ENCODE peak calls at places on chromosomes 2 and 18, in five cellular contexts. One of them, this sample, is unnamed.

GRCh38 chr2:108320326-108320932 is 31.7 kb downstream of the SULT1C2 start:
- DNase-seq in T-helper 2 cell: no peak
- DNase-seq in hepatocyte: no peak
- DNase-seq in ovary: no peak
- DNase-seq in SW480: no peak
- DNase-seq in this sample: no peak

GRCh38 chr18:6427281-6427680 is 12.6 kb upstream of the L3MBTL4 start:
- DNase-seq in ovary: no peak
- DNase-seq in hepatocyte: no peak
- DNase-seq in SW480: no peak
- DNase-seq in T-helper 2 cell: no peak
- DNase-seq in this sample: no peak

GRCh38 chr2:16700566-16701259 is 35.1 kb upstream of the CYRIA start:
- DNase-seq in SW480: no peak
- DNase-seq in ovary: no peak
- DNase-seq in T-helper 2 cell: no peak
- DNase-seq in hepatocyte: no peak
- DNase-seq in this sample: no peak

GRCh38 chr2:145769053-145769716 is 1249.3 kb upstream of the ZEB2 start:
- DNase-seq in SW480: no peak
- DNase-seq in hepatocyte: no peak
- DNase-seq in T-helper 2 cell: no peak
- DNase-seq in ovary: no peak
- DNase-seq in this sample: no peak

GRCh38 chr2:39377226-39377939 is 59.7 kb downstream of the MAP4K3 start:
- DNase-seq in ovary: no peak
- DNase-seq in SW480: no peak
- DNase-seq in T-helper 2 cell: no peak
- DNase-seq in hepatocyte: peak; percentile 11
- DNase-seq in this sample: no peak

GRCh38 chr2:129849559-129850160 is 129.8 kb upstream of the RAB6C start:
- DNase-seq in ovary: no peak
- DNase-seq in SW480: peak; percentile 73
- DNase-seq in hepatocyte: peak; percentile 84
- DNase-seq in T-helper 2 cell: no peak
- DNase-seq in this sample: no peak

GRCh38 chr2:135944625-135945024 is 40.8 kb downstream of the DARS1 start:
- DNase-seq in hepatocyte: no peak
- DNase-seq in SW480: no peak
- DNase-seq in T-helper 2 cell: no peak
- DNase-seq in ovary: no peak
- DNase-seq in this sample: no peak

GRCh38 chr2:59932341-59932740 is 621.1 kb downstream of the BCL11A start:
- DNase-seq in hepatocyte: no peak
- DNase-seq in SW480: no peak
- DNase-seq in ovary: no peak
- DNase-seq in T-helper 2 cell: no peak
- DNase-seq in this sample: no peak

GRCh38 chr2:8821276-8822217 is 15.9 kb downstream of the KIDINS220 start:
- DNase-seq in hepatocyte: peak; percentile 54
- DNase-seq in T-helper 2 cell: no peak
- DNase-seq in SW480: no peak
- DNase-seq in ovary: peak; percentile 32
- DNase-seq in this sample: no peak

GRCh38 chr18:44804033-44804432 is 123.3 kb downstream of the SETBP1 start:
- DNase-seq in ovary: no peak
- DNase-seq in hepatocyte: no peak
- DNase-seq in T-helper 2 cell: no peak
- DNase-seq in SW480: no peak
- DNase-seq in this sample: no peak

GRCh38 chr2:136121511-136121910 is 3.6 kb upstream of the CXCR4 start:
- DNase-seq in ovary: no peak
- DNase-seq in hepatocyte: no peak
- DNase-seq in SW480: no peak
- DNase-seq in T-helper 2 cell: no peak
- DNase-seq in this sample: no peak

GRCh38 chr2:187206071-187206470 is 242.0 kb downstream of the CALCRL start:
- DNase-seq in T-helper 2 cell: no peak
- DNase-seq in hepatocyte: no peak
- DNase-seq in ovary: no peak
- DNase-seq in SW480: no peak
- DNase-seq in this sample: no peak

GRCh38 chr18:70075906-70076305 is 128.2 kb upstream of the CD226 start:
- DNase-seq in SW480: no peak
- DNase-seq in ovary: no peak
- DNase-seq in T-helper 2 cell: no peak
- DNase-seq in hepatocyte: no peak
- DNase-seq in this sample: no peak

GRCh38 chr18:79947881-79948610 is 3.4 kb downstream of the SLC66A2 start:
- DNase-seq in SW480: no peak
- DNase-seq in hepatocyte: no peak
- DNase-seq in T-helper 2 cell: no peak
- DNase-seq in ovary: peak; percentile 12
- DNase-seq in this sample: no peak

GRCh38 chr2:104862061-104862941 is 8.4 kb downstream of the POU3F3 start:
- DNase-seq in SW480: no peak
- DNase-seq in hepatocyte: no peak
- DNase-seq in T-helper 2 cell: no peak
- DNase-seq in ovary: no peak
- DNase-seq in this sample: no peak

GRCh38 chr18:79871481-79872091 is 73.8 kb downstream of the KCNG2 start:
- DNase-seq in SW480: no peak
- DNase-seq in hepatocyte: no peak
- DNase-seq in ovary: peak; percentile 6
- DNase-seq in T-helper 2 cell: no peak
- DNase-seq in this sample: no peak

GRCh38 chr18:58525517-58525916 is 103.4 kb downstream of the ALPK2 start:
- DNase-seq in SW480: peak; percentile 22
- DNase-seq in T-helper 2 cell: peak; percentile 31
- DNase-seq in hepatocyte: no peak
- DNase-seq in ovary: no peak
- DNase-seq in this sample: no peak

GRCh38 chr2:31020713-31021112 is 117.5 kb downstream of the GALNT14 start:
- DNase-seq in hepatocyte: no peak
- DNase-seq in SW480: no peak
- DNase-seq in ovary: no peak
- DNase-seq in T-helper 2 cell: no peak
- DNase-seq in this sample: no peak

GRCh38 chr2:99200232-99200631 is 19.2 kb downstream of the MRPL30 start:
- DNase-seq in hepatocyte: no peak
- DNase-seq in T-helper 2 cell: no peak
- DNase-seq in SW480: no peak
- DNase-seq in ovary: no peak
- DNase-seq in this sample: no peak

GRCh38 chr2:134838143-134838620 is at the start of gene ACMSD:
- DNase-seq in hepatocyte: no peak
- DNase-seq in ovary: no peak
- DNase-seq in T-helper 2 cell: no peak
- DNase-seq in SW480: no peak
- DNase-seq in this sample: no peak

GRCh38 chr18:41073372-41073954 is 881.6 kb upstream of the PIK3C3 start:
- DNase-seq in ovary: no peak
- DNase-seq in SW480: no peak
- DNase-seq in T-helper 2 cell: no peak
- DNase-seq in hepatocyte: no peak
- DNase-seq in this sample: no peak

GRCh38 chr2:225464346-225465025 is 65.0 kb downstream of the NYAP2 start:
- DNase-seq in ovary: no peak
- DNase-seq in SW480: no peak
- DNase-seq in hepatocyte: no peak
- DNase-seq in T-helper 2 cell: no peak
- DNase-seq in this sample: no peak

GRCh38 chr2:158060862-158061435 is 40.7 kb upstream of the UPP2 start:
- DNase-seq in SW480: peak; percentile 19
- DNase-seq in T-helper 2 cell: no peak
- DNase-seq in hepatocyte: peak; percentile 26
- DNase-seq in ovary: no peak
- DNase-seq in this sample: no peak

GRCh38 chr2:219331560-219332213 is 857 bp downstream of the RESP18 start:
- DNase-seq in ovary: peak; percentile 54
- DNase-seq in SW480: no peak
- DNase-seq in T-helper 2 cell: no peak
- DNase-seq in hepatocyte: peak; percentile 66
- DNase-seq in this sample: no peak

GRCh38 chr2:148300534-148300933 is 279.6 kb downstream of the MBD5 start:
- DNase-seq in SW480: no peak
- DNase-seq in ovary: no peak
- DNase-seq in T-helper 2 cell: no peak
- DNase-seq in hepatocyte: no peak
- DNase-seq in this sample: no peak

GRCh38 chr18:36315736-36316135 is 18.2 kb downstream of the FHOD3 start:
- DNase-seq in hepatocyte: no peak
- DNase-seq in SW480: no peak
- DNase-seq in ovary: no peak
- DNase-seq in T-helper 2 cell: no peak
- DNase-seq in this sample: no peak

GRCh38 chr2:158923180-158923594 is 45.3 kb upstream of the TANC1 start:
- DNase-seq in ovary: no peak
- DNase-seq in hepatocyte: peak; percentile 19
- DNase-seq in SW480: no peak
- DNase-seq in T-helper 2 cell: no peak
- DNase-seq in this sample: peak; percentile 39

GRCh38 chr2:193690572-193690971 is 1495.8 kb upstream of the TMEFF2 start:
- DNase-seq in T-helper 2 cell: no peak
- DNase-seq in SW480: no peak
- DNase-seq in ovary: no peak
- DNase-seq in hepatocyte: no peak
- DNase-seq in this sample: no peak

GRCh38 chr2:55415300-55415699 is 4.4 kb downstream of the CCDC88A start:
- DNase-seq in ovary: no peak
- DNase-seq in hepatocyte: no peak
- DNase-seq in SW480: no peak
- DNase-seq in T-helper 2 cell: no peak
- DNase-seq in this sample: no peak

GRCh38 chr2:46252891-46253659 is 44.1 kb upstream of the EPAS1 start:
- DNase-seq in SW480: no peak
- DNase-seq in T-helper 2 cell: no peak
- DNase-seq in ovary: no peak
- DNase-seq in hepatocyte: peak; percentile 43
- DNase-seq in this sample: no peak

GRCh38 chr2:128469875-128470274 is 151.2 kb upstream of the HS6ST1 start:
- DNase-seq in ovary: no peak
- DNase-seq in SW480: no peak
- DNase-seq in hepatocyte: no peak
- DNase-seq in T-helper 2 cell: no peak
- DNase-seq in this sample: no peak

GRCh38 chr2:100285011-100285410 is 37.3 kb downstream of the LONRF2 start:
- DNase-seq in T-helper 2 cell: no peak
- DNase-seq in hepatocyte: no peak
- DNase-seq in SW480: no peak
- DNase-seq in ovary: no peak
- DNase-seq in this sample: no peak

GRCh38 chr2:171602352-171602751 is 80.1 kb downstream of the CYBRD1 start:
- DNase-seq in hepatocyte: no peak
- DNase-seq in T-helper 2 cell: no peak
- DNase-seq in SW480: no peak
- DNase-seq in ovary: no peak
- DNase-seq in this sample: no peak

GRCh38 chr2:200026312-200026711 is 70.9 kb downstream of the MAIP1 start:
- DNase-seq in T-helper 2 cell: no peak
- DNase-seq in hepatocyte: no peak
- DNase-seq in ovary: no peak
- DNase-seq in SW480: no peak
- DNase-seq in this sample: no peak

GRCh38 chr2:102806250-102806837 is 44.5 kb downstream of the TMEM182 start:
- DNase-seq in SW480: peak; percentile 67
- DNase-seq in T-helper 2 cell: peak; percentile 28
- DNase-seq in hepatocyte: peak; percentile 80
- DNase-seq in ovary: peak; percentile 37
- DNase-seq in this sample: peak; percentile 68

GRCh38 chr2:9141706-9142460 is 64.7 kb upstream of the ASAP2 start:
- DNase-seq in T-helper 2 cell: no peak
- DNase-seq in SW480: no peak
- DNase-seq in hepatocyte: no peak
- DNase-seq in ovary: no peak
- DNase-seq in this sample: no peak

GRCh38 chr2:37671816-37672103 is 318 bp upstream of the CDC42EP3 start:
- DNase-seq in T-helper 2 cell: peak; percentile 3
- DNase-seq in hepatocyte: no peak
- DNase-seq in ovary: no peak
- DNase-seq in SW480: peak; percentile 79
- DNase-seq in this sample: no peak

GRCh38 chr18:48949051-48949605 is 1.6 kb downstream of the SMAD7 start:
- DNase-seq in T-helper 2 cell: no peak
- DNase-seq in ovary: peak; percentile 57
- DNase-seq in hepatocyte: peak; percentile 52
- DNase-seq in SW480: no peak
- DNase-seq in this sample: peak; percentile 52

This sample was measured in Calu3.